ENCODE peak calls at places on chromosomes 16 and 17, in seven cellular contexts. M is left ventricle myocardium inferior; Q is CD4-positive, CD25-positive, alpha-beta regulatory T cell; C is A549; Z is heart right ventricle; G is stomach; W is thyroid gland. B is an unnamed sample.

GRCh38 chr16:7351572-7351971 is 18.9 kb downstream of the RBFOX1 start:
- DNase-seq in M (no peak), W (no peak), G (no peak), Q (no peak), C (no peak), Z (no peak), B (no peak)

GRCh38 chr17:37179893-37180292 is 195.9 kb upstream of the C17orf78 start:
- DNase-seq in M (no peak), Z (no peak), Q (no peak), C (no peak), W (no peak), G (no peak), B (no peak)

GRCh38 chr17:45871718-45872117 is 22.6 kb upstream of the MAPT start:
- DNase-seq in Q (no peak), W (no peak), C (no peak), G (no peak), M (no peak), Z (no peak), B (no peak)

GRCh38 chr17:12665263-12666210 is at the start of gene MYOCD:
- DNase-seq in Q (no peak), G (peak; percentile 27), W (peak; percentile 14), C (peak; percentile 48), Z (peak; percentile 66), M (peak; percentile 46), B (peak; percentile 84)

GRCh38 chr17:549197-550040 is 165.2 kb downstream of the VPS53 start:
- DNase-seq in C (no peak), M (no peak), Q (no peak), Z (no peak), W (peak; percentile 82), G (no peak), B (no peak)

GRCh38 chr17:1965556-1966273 is 59.4 kb downstream of the RTN4RL1 start:
- DNase-seq in G (no peak), C (no peak), M (no peak), Z (no peak), W (no peak), Q (no peak), B (peak; percentile 20)

GRCh38 chr16:75086281-75086680 is 30.3 kb downstream of the LDHD start:
- DNase-seq in M (no peak), G (no peak), W (no peak), Z (no peak), C (no peak), Q (no peak), B (no peak)

GRCh38 chr17:72222571-72222970 is 101.8 kb downstream of the SOX9 start:
- DNase-seq in Q (no peak), Z (no peak), G (no peak), M (no peak), C (no peak), W (no peak), B (no peak)

GRCh38 chr16:48117217-48118105 is 38.3 kb downstream of the ABCC12 start:
- DNase-seq in Z (peak; percentile 53), Q (peak; percentile 36), C (peak; percentile 75), W (peak; percentile 52), M (peak; percentile 26), G (no peak), B (peak; percentile 32)

GRCh38 chr17:74332017-74332650 is 6.1 kb downstream of the KIF19 start:
- DNase-seq in W (no peak), M (no peak), Q (no peak), G (no peak), Z (no peak), C (no peak), B (no peak)

GRCh38 chr16:22727285-22728166 is 86.4 kb upstream of the HS3ST2 start:
- DNase-seq in Q (no peak), G (no peak), Z (no peak), C (no peak), W (no peak), M (no peak), B (no peak)

GRCh38 chr17:59357929-59358328 is 26.5 kb downstream of the YPEL2 start:
- DNase-seq in M (no peak), W (no peak), Q (no peak), G (no peak), Z (no peak), C (no peak), B (no peak)

GRCh38 chr17:7651097-7651958 is 602 bp downstream of the ATP1B2 start:
- DNase-seq in Z (peak; percentile 31), G (no peak), C (no peak), W (peak; percentile 11), M (no peak), Q (no peak), B (peak; percentile 62)

GRCh38 chr17:73278465-73279453 is 17.1 kb upstream of the CPSF4L start:
- DNase-seq in C (no peak), G (peak; percentile 51), W (peak; percentile 70), M (peak; percentile 41), Z (no peak), Q (no peak), B (peak; percentile 80)

GRCh38 chr16:30918614-30919013 is 4.8 kb upstream of the FBXL19 start:
- DNase-seq in G (no peak), Z (no peak), Q (no peak), W (no peak), C (no peak), M (no peak), B (no peak)

DNA sequence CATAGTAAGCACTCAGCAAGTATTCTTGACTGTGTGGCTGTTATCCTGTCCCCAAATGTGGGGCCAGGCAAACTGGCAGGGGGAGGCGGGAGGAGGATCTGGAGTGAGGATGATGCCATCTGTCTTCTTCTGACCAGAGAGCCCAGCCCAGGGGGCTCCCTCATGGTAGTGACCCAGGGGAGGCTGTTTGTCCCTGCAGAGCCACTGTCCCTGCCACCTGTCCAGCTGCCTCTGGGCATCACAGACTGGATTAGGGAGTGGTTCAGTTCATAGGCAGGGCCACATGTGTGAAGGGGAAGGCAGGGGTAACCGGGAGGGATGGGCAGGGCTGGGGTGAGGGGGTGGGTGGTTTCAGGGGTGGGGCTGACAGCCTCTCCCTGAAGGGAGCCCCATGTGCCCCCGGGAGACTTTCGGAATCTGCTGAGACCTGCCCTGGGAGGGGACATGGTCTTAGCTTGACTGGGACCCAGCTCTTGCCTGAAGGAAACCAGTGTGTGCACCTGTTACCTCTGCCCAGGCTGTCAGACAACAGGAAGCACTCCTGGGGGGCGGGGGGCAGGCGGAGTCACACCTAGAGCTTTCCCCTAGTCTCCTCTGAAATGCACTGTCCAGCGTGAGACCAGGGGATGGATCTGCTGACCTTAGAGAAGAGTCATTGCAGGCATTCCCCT is 15.2 kb downstream of the ARHGAP23 start:
- DNase-seq in C (no peak), G (no peak), M (no peak), W (no peak), Z (no peak), Q (no peak), B (no peak)
- H3K4me1 ChIP-seq in C (peaks cover 22% of the 10 kb centered on the region), G (peaks cover 7% of the 10 kb centered on the region), M (peaks cover 87% of the 10 kb centered on the region), W (peaks cover 6% of the 10 kb centered on the region), Z (peaks cover 55% of the 10 kb centered on the region), Q (peaks cover 13% of the 10 kb centered on the region), B (peaks cover 7% of the 10 kb centered on the region)

GRCh38 chr17:43588664-43589435 is 42.7 kb upstream of the ETV4 start:
- DNase-seq in Q (no peak), G (no peak), W (no peak), Z (no peak), M (no peak), C (no peak), B (no peak)
- H3K4me3 ChIP-seq in Q (no peak overlapping the region), G (no peak overlapping the region), W (no peak overlapping the region), Z (no peak overlapping the region), M (no peak overlapping the region), C (no peak overlapping the region), B (no peak overlapping the region)

GRCh38 chr17:76007131-76007849 is 6.6 kb downstream of the CDK3 start:
- DNase-seq in M (no peak), Q (no peak), W (no peak), Z (no peak), C (no peak), G (no peak), B (no peak)
- H3K4me1 ChIP-seq in M (peaks cover 17% of the 10 kb centered on the region), Q (no peaks in the 10 kb centered on the region), W (no peaks in the 10 kb centered on the region), Z (no peaks in the 10 kb centered on the region), C (no peaks in the 10 kb centered on the region), G (peaks cover 7% of the 10 kb centered on the region), B (no peaks in the 10 kb centered on the region)

GRCh38 chr17:64655704-64656103 is 6.4 kb downstream of the SMURF2 start:
- DNase-seq in Q (no peak), Z (no peak), G (no peak), M (no peak), W (no peak), C (no peak), B (no peak)
- H3K4me3 ChIP-seq in Q (no peak overlapping the region), Z (no peak overlapping the region), G (no peak overlapping the region), M (no peak overlapping the region), W (no peak overlapping the region), C (no peak overlapping the region), B (no peak overlapping the region)

DNA sequence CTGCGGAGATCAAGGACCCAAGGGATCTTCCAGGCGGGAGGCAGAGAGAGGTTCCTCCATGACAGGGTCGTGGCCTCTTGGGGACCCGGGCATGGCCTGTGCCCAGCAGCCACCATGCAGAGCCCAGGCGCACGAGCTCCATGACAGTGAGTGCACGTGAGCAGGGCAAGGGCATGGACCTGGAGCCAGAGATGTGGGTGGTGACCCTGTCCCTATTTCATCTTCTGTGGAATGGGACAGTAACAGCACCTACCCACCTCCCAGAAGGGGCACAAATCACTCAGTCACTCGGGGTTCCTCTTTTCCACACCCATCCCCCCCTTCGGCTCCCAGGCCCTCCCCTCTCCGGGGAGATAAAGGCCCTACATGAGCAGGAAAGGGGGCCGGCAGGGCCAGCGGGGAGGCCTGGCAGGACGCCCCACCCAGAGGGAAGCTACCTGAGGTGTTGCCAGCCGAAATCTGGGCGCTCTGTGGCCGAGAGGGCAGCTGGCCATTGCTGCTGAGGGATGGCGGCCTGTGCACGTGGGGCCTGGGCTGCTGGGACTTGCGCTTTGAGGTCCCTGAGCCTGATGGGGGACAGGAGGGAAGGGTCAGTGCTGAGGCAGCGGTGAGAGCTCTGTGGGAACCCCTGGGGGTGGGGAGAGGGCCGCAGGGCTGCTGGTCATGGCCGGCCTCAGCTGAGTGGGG is 10.4 kb downstream of the UBALD2 start:
- DNase-seq in Q (no peak), G (no peak), C (no peak), Z (no peak), W (no peak), M (no peak), B (no peak)
- H3K4me1 ChIP-seq in Q (peaks cover 56% of the 10 kb centered on the region), G (peaks cover 48% of the 10 kb centered on the region), C (peaks cover 10% of the 10 kb centered on the region), Z (peaks cover 23% of the 10 kb centered on the region), W (peaks cover 39% of the 10 kb centered on the region), M (peaks cover 42% of the 10 kb centered on the region), B (peaks cover 11% of the 10 kb centered on the region)

DNA sequence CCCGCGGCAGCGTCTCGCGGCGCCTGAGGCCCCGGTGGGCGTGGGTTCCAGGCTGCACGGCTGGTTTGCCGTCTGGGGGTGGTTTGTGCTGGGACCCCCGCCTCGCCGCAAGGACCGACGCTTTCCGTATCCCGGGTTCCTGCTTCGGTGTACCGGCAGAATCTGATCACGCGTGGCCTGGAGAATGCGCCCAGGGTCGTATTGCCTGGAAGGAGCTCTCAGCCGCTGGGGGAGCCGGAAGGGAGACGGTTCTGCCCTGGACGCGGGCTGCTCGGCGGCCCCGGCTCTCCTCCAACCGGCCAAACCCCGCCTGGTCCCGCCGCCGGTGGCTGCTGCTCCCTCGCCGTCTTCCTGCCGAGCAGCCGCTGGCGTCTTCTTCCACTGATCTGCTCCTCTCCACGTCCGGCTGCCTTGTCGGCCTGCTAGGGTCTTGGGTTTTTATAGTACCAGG is 39.8 kb downstream of the ZNF778 start:
- DNase-seq in Z (no peak), Q (no peak), W (peak; percentile 35), M (no peak), C (no peak), G (no peak), B (no peak)
- H3K4me3 ChIP-seq in Z (peak overlapping the region; percentile 46), Q (no peak overlapping the region), W (no peak overlapping the region), M (peak overlapping the region; percentile 63), C (no peak overlapping the region), G (peak overlapping the region; percentile 30), B (peak overlapping the region; percentile 29)

GRCh38 chr17:57068707-57069106 is 16.3 kb upstream of the AKAP1 start:
- DNase-seq in G (no peak), C (no peak), Q (no peak), W (no peak), Z (no peak), M (no peak), B (no peak)
- H3K4me1 ChIP-seq in G (no peaks in the 10 kb centered on the region), C (no peaks in the 10 kb centered on the region), Q (no peaks in the 10 kb centered on the region), W (peaks cover 23% of the 10 kb centered on the region), Z (peaks cover 5% of the 10 kb centered on the region), M (peaks cover 9% of the 10 kb centered on the region), B (no peaks in the 10 kb centered on the region)

GRCh38 chr16:53071748-53072301 is 17.0 kb downstream of the CHD9 start:
- DNase-seq in C (no peak), M (peak; percentile 88), W (peak; percentile 63), G (no peak), Z (peak; percentile 85), Q (no peak), B (peak; percentile 90)
- H3K4me3 ChIP-seq in C (no peak overlapping the region), M (peak overlapping the region; percentile 48), W (no peak overlapping the region), G (no peak overlapping the region), Z (peak overlapping the region; percentile 43), Q (no peak overlapping the region), B (no peak overlapping the region)

B was measured in right cardiac atrium.